ENCODE peak calls at places on chromosomes 2 and 18, in five cellular contexts. C, R, F, P and H are unnamed samples.

GRCh38 chr2:5121677-5122076 is 570.5 kb upstream of the SOX11 start:
- DNase-seq in C (no peak), R (no peak), F (no peak), P (no peak), H (no peak)

GRCh38 chr2:212465456-212465855 is 73.1 kb downstream of the ERBB4 start:
- DNase-seq in C (no peak), R (no peak), F (no peak), P (no peak), H (no peak)

GRCh38 chr2:6676776-6677175 is 188.9 kb downstream of the CMPK2 start:
- DNase-seq in C (no peak), R (no peak), F (no peak), P (no peak), H (no peak)

GRCh38 chr18:78822886-78823285 is 156.7 kb upstream of the SALL3 start:
- DNase-seq in C (no peak), R (no peak), F (no peak), P (no peak), H (no peak)

GRCh38 chr2:102266204-102266603 is 45.2 kb upstream of the IL1RL1 start:
- DNase-seq in C (no peak), R (no peak), F (no peak), P (no peak), H (no peak)

GRCh38 chr2:215137741-215138340 is 585 bp downstream of the ABCA12 start:
- DNase-seq in C (no peak), R (peak), F (no peak), P (no peak), H (no peak)

GRCh38 chr2:73823916-73824523 is 4.7 kb upstream of the STAMBP start:
- DNase-seq in C (no peak), R (peak), F (peak), P (peak), H (peak)

GRCh38 chr2:9401059-9401547 is 22.2 kb downstream of the ITGB1BP1 start:
- DNase-seq in C (no peak), R (no peak), F (no peak), P (no peak), H (no peak)

GRCh38 chr2:66271777-66272176 is 163.1 kb upstream of the MEIS1 start:
- DNase-seq in C (no peak), R (no peak), F (no peak), P (no peak), H (no peak)

GRCh38 chr18:25316619-25317018 is 35.3 kb downstream of the ZNF521 start:
- DNase-seq in C (no peak), R (no peak), F (no peak), P (no peak), H (no peak)

GRCh38 chr2:46956981-46957531 is 41.5 kb upstream of the MCFD2 start:
- DNase-seq in C (no peak), R (no peak), F (no peak), P (no peak), H (no peak)

GRCh38 chr2:232321817-232322559 is 56.6 kb upstream of the ALPP start:
- DNase-seq in C (no peak), R (no peak), F (no peak), P (no peak), H (no peak)

GRCh38 chr2:48482774-48483173 is 47.2 kb upstream of the STON1 start:
- DNase-seq in C (no peak), R (no peak), F (peak), P (no peak), H (no peak)

GRCh38 chr2:3667151-3667631 is 9.2 kb downstream of the ALLC start:
- DNase-seq in C (peak), R (peak), F (no peak), P (no peak), H (no peak)

GRCh38 chr2:135641156-135642068 is 100.2 kb upstream of the UBXN4 start:
- DNase-seq in C (no peak), R (no peak), F (no peak), P (no peak), H (no peak)

GRCh38 chr2:236659758-236660150 is 90.1 kb downstream of the ACKR3 start:
- DNase-seq in C (no peak), R (peak), F (no peak), P (no peak), H (no peak)

GRCh38 chr2:16326736-16327300 is 338.8 kb downstream of the CYRIA start:
- DNase-seq in C (peak), R (no peak), F (no peak), P (no peak), H (no peak)

GRCh38 chr2:72139471-72139870 is 8.2 kb downstream of the CYP26B1 start:
- DNase-seq in C (peak), R (no peak), F (no peak), P (no peak), H (no peak)

GRCh38 chr2:149562304-149562703 is 25.3 kb downstream of the MMADHC start:
- DNase-seq in C (no peak), R (peak), F (no peak), P (peak), H (peak)

GRCh38 chr2:56811401-56811800 is 627.6 kb downstream of the CCDC85A start:
- DNase-seq in C (no peak), R (no peak), F (no peak), P (no peak), H (no peak)

GRCh38 chr2:148814143-148814852 is 60.7 kb upstream of the KIF5C start:
- DNase-seq in C (peak), R (peak), F (no peak), P (no peak), H (no peak)

GRCh38 chr2:95077893-95078603 is 43.6 kb downstream of the MRPS5 start:
- DNase-seq in C (no peak), R (no peak), F (no peak), P (no peak), H (no peak)

GRCh38 chr18:3873698-3874495 is 423.9 kb downstream of the TGIF1 start:
- DNase-seq in C (no peak), R (no peak), F (no peak), P (no peak), H (no peak)

DNA sequence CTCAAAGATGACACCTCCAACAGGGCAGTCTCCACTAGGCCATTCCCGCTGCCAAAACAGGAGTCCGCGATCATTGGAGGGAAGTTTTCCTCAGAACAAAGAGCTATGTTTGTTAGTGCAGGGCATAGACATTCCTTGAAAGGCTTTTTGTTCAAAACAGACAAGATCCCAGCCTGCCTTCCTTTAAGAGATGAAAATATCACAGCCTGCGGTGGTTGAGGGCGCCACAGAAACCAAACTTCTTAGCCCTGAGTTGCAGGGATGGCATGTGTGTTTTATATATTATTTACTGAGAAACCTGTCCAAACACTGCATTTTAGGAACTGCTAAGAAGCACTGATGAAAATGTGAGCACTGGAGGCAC is 57.5 kb upstream of the TMEM178A start:
- DNase-seq in C (no peak), R (no peak), F (no peak), P (no peak), H (no peak)
- TF ChIP-seq MAFK in C (no peak), R (no peak), F (no peak), P (no peak), H (no peak)

DNA sequence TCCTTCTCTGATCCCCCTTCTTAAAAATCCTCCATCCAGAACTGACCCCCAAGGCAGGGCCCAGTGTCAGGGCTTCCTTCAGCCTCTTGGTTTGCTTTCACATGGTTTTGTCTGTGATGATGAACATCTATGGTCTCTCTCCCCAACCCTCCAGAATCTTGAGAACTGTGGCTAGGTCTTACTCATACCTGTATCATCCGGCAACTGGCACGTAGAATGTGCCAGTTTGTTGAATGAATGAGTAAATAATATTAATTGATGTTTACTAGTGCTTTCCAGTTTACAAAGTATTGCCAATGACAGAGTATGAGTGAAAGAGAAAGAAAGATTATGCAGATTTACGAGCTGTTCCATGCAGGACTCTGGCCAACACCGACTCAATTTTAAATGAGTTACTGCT is 30.0 kb upstream of the TRIB2 start:
- DNase-seq in C (no peak), R (no peak), F (no peak), P (no peak), H (no peak)
- TF ChIP-seq MAFK in C (no peak), R (no peak), F (no peak), P (no peak), H (no peak)

GRCh38 chr2:173898178-173898668 is 67.0 kb downstream of the SP3 start:
- DNase-seq in C (no peak), R (no peak), F (no peak), P (no peak), H (no peak)
- TF ChIP-seq MAFK in C (no peak), R (no peak), F (no peak), P (no peak), H (no peak)

GRCh38 chr2:238137885-238138284 is 583 bp upstream of the KLHL30 start:
- DNase-seq in C (no peak), R (no peak), F (no peak), P (no peak), H (no peak)

GRCh38 chr2:238140721-238141540 is 2.5 kb downstream of the KLHL30 start:
- DNase-seq in C (no peak), R (no peak), F (no peak), P (no peak), H (no peak)

GRCh38 chr2:238138331-238139102 is at the start of gene KLHL30:
- DNase-seq in C (no peak), R (no peak), F (peak), P (no peak), H (no peak)

GRCh38 chr2:238139841-238140439 is 1.5 kb downstream of the KLHL30 start:
- DNase-seq in C (no peak), R (no peak), F (no peak), P (no peak), H (no peak)

DNA sequence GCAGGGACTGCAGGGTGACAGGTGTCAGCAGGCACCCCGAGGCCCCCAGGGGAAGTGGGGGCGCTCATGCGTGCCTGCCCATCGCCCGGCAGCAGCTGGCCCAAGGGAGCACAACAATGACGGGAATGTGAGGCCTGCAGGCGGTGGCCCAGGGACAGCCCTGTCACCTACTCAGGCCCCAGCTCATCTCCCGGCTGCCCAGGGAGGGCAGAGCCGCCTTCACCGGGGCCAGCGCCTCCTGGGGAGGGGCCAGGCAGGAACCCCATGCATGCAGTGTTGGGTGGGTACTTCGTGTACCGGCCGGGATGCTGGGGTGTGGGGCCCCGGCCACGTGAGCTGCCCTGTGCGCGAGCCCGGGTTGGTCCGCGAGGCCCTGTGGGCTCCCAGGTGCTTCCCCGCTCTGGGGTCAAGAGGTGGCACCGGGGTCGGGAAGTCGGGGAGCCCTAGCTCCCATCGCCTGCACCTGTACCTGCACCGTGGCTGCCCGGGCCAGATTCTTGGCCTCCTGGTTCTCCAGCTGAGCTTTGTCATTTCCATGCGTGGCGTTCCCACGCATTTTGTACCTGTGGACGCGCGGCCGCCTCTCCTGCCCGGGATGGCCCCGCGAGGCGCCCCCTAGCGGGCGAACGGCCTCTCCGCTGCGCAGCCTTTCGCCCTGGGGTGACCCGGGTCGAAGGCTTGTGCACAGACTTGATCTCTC is 823 bp downstream of the KLHL30 start:
- DNase-seq in C (peak), R (no peak), F (peak), P (no peak), H (no peak)
- TF ChIP-seq MAFK in C (no peak), R (no peak), F (no peak), P (no peak), H (no peak)